ENCODE peak calls at places on chromosomes 13 and 19, in ten cellular contexts. P is left ventricle myocardium inferior, X is GM12865, M is AG09319, J is breast epithelium, O is WTC11, Q is AG10803, C is heart left ventricle, U is suprapubic skin, H is upper lobe of left lung. F is an unnamed sample.

GRCh38 chr13:83829800-83830199 is 52.5 kb downstream of the SLITRK1 start:
- DNase-seq in P (no peak), X (no peak), M (no peak), J (no peak), O (no peak), Q (no peak), C (no peak), U (no peak), H (no peak), F (no peak)

GRCh38 chr19:7224205-7224833 is 69.9 kb downstream of the INSR start:
- DNase-seq in P (no peak), X (no peak), M (no peak), J (peak), O (no peak), Q (peak), C (no peak), U (no peak), H (peak), F (no peak)

GRCh38 chr19:1219786-1220451 is 14.3 kb downstream of the STK11 start:
- DNase-seq in P (no peak), X (no peak), M (no peak), J (no peak), O (no peak), Q (no peak), C (no peak), U (no peak), H (no peak), F (no peak)

GRCh38 chr19:1950640-1951039 is 9.7 kb downstream of the CSNK1G2 start:
- DNase-seq in P (no peak), X (no peak), M (no peak), J (no peak), O (no peak), Q (no peak), C (no peak), U (no peak), H (no peak), F (no peak)

GRCh38 chr13:44313674-44314073 is 60.0 kb upstream of the SERP2 start:
- DNase-seq in P (no peak), X (peak), M (no peak), J (no peak), O (no peak), Q (peak), C (no peak), U (no peak), H (no peak), F (no peak)

GRCh38 chr19:23283925-23284324 is 33.7 kb upstream of the ZNF724 start:
- DNase-seq in P (peak), X (peak), M (no peak), J (peak), O (peak), Q (peak), C (peak), U (no peak), H (peak), F (no peak)

GRCh38 chr19:36152061-36152885 is at the start of gene COX7A1:
- DNase-seq in P (peak), X (no peak), M (no peak), J (peak), O (no peak), Q (peak), C (peak), U (peak), H (peak), F (no peak)

GRCh38 chr13:25768726-25769270 is 283.0 kb downstream of the SHISA2 start:
- DNase-seq in P (no peak), X (no peak), M (no peak), J (no peak), O (no peak), Q (no peak), C (no peak), U (no peak), H (no peak), F (no peak)

GRCh38 chr19:58262922-58263296 is 15.8 kb upstream of the ZNF8 start:
- DNase-seq in P (no peak), X (no peak), M (no peak), J (no peak), O (no peak), Q (no peak), C (no peak), U (no peak), H (no peak), F (no peak)

GRCh38 chr13:77620138-77620537 is 77.3 kb upstream of the SLAIN1 start:
- DNase-seq in P (no peak), X (no peak), M (no peak), J (no peak), O (no peak), Q (no peak), C (no peak), U (no peak), H (no peak), F (no peak)

GRCh38 chr19:31957711-31958110 is 387.7 kb upstream of the ZNF507 start:
- DNase-seq in P (no peak), X (no peak), M (no peak), J (no peak), O (no peak), Q (no peak), C (no peak), U (no peak), H (no peak), F (no peak)

GRCh38 chr19:3335431-3336350 is 30.7 kb upstream of the NFIC start:
- DNase-seq in P (peak), X (no peak), M (no peak), J (no peak), O (no peak), Q (peak), C (peak), U (no peak), H (peak), F (no peak)

GRCh38 chr19:32671883-32672282 is 3.1 kb downstream of the ANKRD27 start:
- DNase-seq in P (no peak), X (no peak), M (no peak), J (no peak), O (no peak), Q (no peak), C (no peak), U (no peak), H (no peak), F (no peak)

GRCh38 chr13:28423010-28423409 is 71.9 kb downstream of the FLT1 start:
- DNase-seq in P (peak), X (peak), M (no peak), J (no peak), O (no peak), Q (no peak), C (peak), U (no peak), H (peak), F (peak)

GRCh38 chr19:32814624-32815023 is 54.9 kb downstream of the SLC7A9 start:
- DNase-seq in P (no peak), X (no peak), M (no peak), J (no peak), O (no peak), Q (no peak), C (no peak), U (peak), H (no peak), F (no peak)

GRCh38 chr19:57830071-57830602 is at the start of gene ZNF587B:
- DNase-seq in P (peak), X (no peak), M (no peak), J (peak), O (peak), Q (no peak), C (peak), U (no peak), H (peak), F (peak)

GRCh38 chr13:30616927-30617314 is 799 bp upstream of the USPL1 start:
- DNase-seq in P (peak), X (peak), M (peak), J (peak), O (no peak), Q (peak), C (peak), U (peak), H (peak), F (peak)

GRCh38 chr13:113458218-113459065 is 5.2 kb upstream of the ADPRHL1 start:
- DNase-seq in P (no peak), X (no peak), M (no peak), J (no peak), O (peak), Q (no peak), C (peak), U (no peak), H (no peak), F (no peak)

GRCh38 chr13:85864963-85865530 is 65.8 kb upstream of the SLITRK6 start:
- DNase-seq in P (no peak), X (peak), M (no peak), J (no peak), O (peak), Q (no peak), C (no peak), U (no peak), H (no peak), F (no peak)

GRCh38 chr19:41936416-41936850 is 8.2 kb upstream of the ERFL start:
- DNase-seq in P (no peak), X (no peak), M (no peak), J (no peak), O (no peak), Q (peak), C (no peak), U (no peak), H (no peak), F (no peak)

GRCh38 chr13:100560498-100561215 is 27.9 kb downstream of the GGACT start:
- DNase-seq in P (no peak), X (no peak), M (no peak), J (no peak), O (no peak), Q (no peak), C (no peak), U (no peak), H (no peak), F (no peak)

GRCh38 chr13:80408270-80408669 is 67.3 kb upstream of the SPRY2 start:
- DNase-seq in P (no peak), X (peak), M (no peak), J (no peak), O (peak), Q (no peak), C (no peak), U (no peak), H (no peak), F (no peak)

GRCh38 chr19:57302727-57303401 is 17.4 kb upstream of the ZNF543 start:
- DNase-seq in P (no peak), X (no peak), M (no peak), J (no peak), O (peak), Q (no peak), C (no peak), U (no peak), H (no peak), F (no peak)

GRCh38 chr19:44512326-44513298 is 12.3 kb upstream of the ZNF180 start:
- DNase-seq in P (no peak), X (peak), M (peak), J (no peak), O (peak), Q (peak), C (no peak), U (no peak), H (no peak), F (no peak)

GRCh38 chr13:40780822-40781401 is 8.5 kb upstream of the SLC25A15 start:
- DNase-seq in P (no peak), X (no peak), M (no peak), J (no peak), O (no peak), Q (no peak), C (no peak), U (peak), H (no peak), F (no peak)

GRCh38 chr13:37701306-37701705 is 102.7 kb upstream of the POSTN start:
- DNase-seq in P (no peak), X (no peak), M (no peak), J (no peak), O (no peak), Q (peak), C (no peak), U (no peak), H (no peak), F (no peak)

GRCh38 chr19:31439270-31439573 is 90.0 kb upstream of the TSHZ3 start:
- DNase-seq in P (no peak), X (no peak), M (no peak), J (no peak), O (no peak), Q (no peak), C (no peak), U (no peak), H (no peak), F (no peak)

GRCh38 chr19:11005521-11005920 is 44.7 kb downstream of the SMARCA4 start:
- DNase-seq in P (no peak), X (no peak), M (no peak), J (no peak), O (no peak), Q (no peak), C (no peak), U (no peak), H (no peak), F (no peak)

GRCh38 chr13:23443110-23443509 is 9.6 kb upstream of the SACS start:
- DNase-seq in P (no peak), X (no peak), M (no peak), J (no peak), O (no peak), Q (no peak), C (no peak), U (no peak), H (no peak), F (no peak)

GRCh38 chr19:45123440-45123850 is 30.5 kb downstream of the PPP1R37 start:
- DNase-seq in P (no peak), X (no peak), M (no peak), J (peak), O (no peak), Q (no peak), C (no peak), U (no peak), H (no peak), F (no peak)

GRCh38 chr13:99542788-99543406 is 41.6 kb downstream of the TM9SF2 start:
- DNase-seq in P (no peak), X (peak), M (no peak), J (no peak), O (no peak), Q (no peak), C (no peak), U (no peak), H (no peak), F (peak)

GRCh38 chr13:43441464-43441863 is 345.3 kb downstream of the ENOX1 start:
- DNase-seq in P (no peak), X (no peak), M (no peak), J (no peak), O (no peak), Q (no peak), C (no peak), U (no peak), H (no peak), F (no peak)

DNA sequence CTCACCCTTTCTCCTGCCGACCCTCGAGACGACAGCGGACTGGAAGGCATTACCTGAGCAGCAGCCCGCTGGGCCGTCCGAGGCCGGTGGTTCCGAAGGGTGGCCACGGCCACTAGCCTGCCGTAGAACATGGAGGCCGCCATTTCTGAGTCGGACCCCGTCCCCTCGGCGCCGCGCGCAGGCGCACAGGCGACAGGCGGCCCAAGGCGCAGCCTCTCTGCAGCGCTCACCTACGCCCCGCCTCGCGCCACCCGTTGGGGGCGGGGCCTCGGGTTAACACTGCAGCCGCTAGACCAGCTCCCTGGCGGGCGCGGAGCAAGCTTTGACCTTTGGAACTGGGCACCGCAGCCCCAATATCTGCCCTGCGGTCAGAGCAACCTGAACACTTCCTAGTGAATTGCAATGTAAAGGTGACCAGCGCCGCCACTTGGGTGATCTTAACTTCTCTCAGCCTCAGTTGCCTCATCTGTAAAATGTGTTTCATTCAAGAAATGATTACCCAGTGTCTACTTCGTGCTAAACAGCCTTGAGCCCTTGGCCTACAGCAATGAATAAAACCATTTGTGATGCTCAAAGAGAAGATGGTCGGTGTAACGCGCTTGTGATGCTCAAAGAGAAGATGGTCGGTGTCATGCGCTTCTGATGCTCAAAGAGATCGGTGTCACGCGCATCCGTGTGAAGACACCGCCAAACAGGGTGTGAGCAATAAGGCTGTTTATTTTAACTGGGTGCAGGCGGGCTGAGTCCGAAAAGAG is at the start of gene SUCLA2:
- DNase-seq in P (peak), X (peak), M (peak), J (peak), O (peak), Q (peak), C (peak), U (peak), H (peak), F (peak)
- TF ChIP-seq CTCF in P (no peak), X (no peak), M (no peak), J (no peak), O (no peak), Q (no peak), C (no peak), U (no peak), H (no peak), F (no peak)

DNA sequence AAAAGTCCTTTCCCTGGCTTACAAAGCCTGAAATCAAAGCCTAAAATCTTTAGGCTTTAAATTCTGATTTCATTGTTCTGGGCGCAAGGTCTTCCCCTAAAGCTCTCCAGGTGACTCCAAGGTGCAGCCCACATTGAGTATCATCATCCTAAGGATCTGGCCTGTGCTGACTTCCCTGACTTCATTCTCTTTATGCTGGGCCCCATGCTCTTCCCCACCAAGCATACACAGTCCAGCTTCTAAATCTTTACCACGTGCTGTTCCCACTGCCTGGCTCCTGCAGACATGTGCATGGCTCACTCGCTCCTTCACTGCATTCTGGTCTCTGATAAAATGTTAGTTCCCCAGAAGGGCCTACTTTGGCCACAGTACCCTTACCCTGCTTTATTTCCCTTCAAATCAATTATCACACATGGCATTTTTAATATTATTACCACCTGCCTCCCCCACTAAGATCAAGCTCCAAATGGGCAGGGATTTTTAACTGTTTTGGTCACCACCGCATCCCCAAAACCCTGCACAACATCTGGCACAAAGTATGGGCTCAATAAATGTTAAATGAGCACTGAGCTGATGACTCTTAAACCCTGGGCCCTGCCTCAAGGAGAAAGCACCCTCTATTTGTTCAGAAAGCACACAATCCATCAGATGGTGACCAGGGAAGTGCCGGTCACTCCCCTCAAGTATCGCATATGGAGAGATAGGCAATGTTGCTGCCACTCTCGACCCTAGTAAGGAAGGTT is 3.3 kb downstream of the FBL start:
- DNase-seq in P (no peak), X (no peak), M (no peak), J (no peak), O (no peak), Q (no peak), C (no peak), U (no peak), H (no peak), F (no peak)
- TF ChIP-seq CTCF in P (no peak), X (no peak), M (no peak), J (no peak), O (no peak), Q (no peak), C (no peak), U (no peak), H (no peak), F (no peak)

GRCh38 chr19:18478545-18479311 is 40.8 kb upstream of the ISYNA1 start:
- DNase-seq in P (peak), X (peak), M (peak), J (peak), O (no peak), Q (peak), C (peak), U (peak), H (peak), F (peak)
- TF ChIP-seq CTCF in P (no peak), X (no peak), M (no peak), J (no peak), O (no peak), Q (no peak), C (no peak), U (no peak), H (no peak), F (no peak)

GRCh38 chr13:52707375-52707774 is 32.2 kb downstream of the CNMD start:
- DNase-seq in P (no peak), X (no peak), M (no peak), J (no peak), O (no peak), Q (no peak), C (no peak), U (no peak), H (no peak), F (no peak)
- TF ChIP-seq CTCF in P (no peak), X (no peak), M (no peak), J (no peak), O (no peak), Q (peak), C (no peak), U (no peak), H (no peak), F (no peak)

GRCh38 chr13:98032168-98032567 is 78.7 kb downstream of the IPO5 start:
- DNase-seq in P (no peak), X (no peak), M (no peak), J (no peak), O (no peak), Q (peak), C (no peak), U (no peak), H (no peak), F (no peak)

GRCh38 chr13:98035373-98035772 is 81.9 kb downstream of the IPO5 start:
- DNase-seq in P (no peak), X (no peak), M (no peak), J (no peak), O (no peak), Q (no peak), C (no peak), U (no peak), H (no peak), F (no peak)

GRCh38 chr13:98039261-98039660 is 85.8 kb downstream of the IPO5 start:
- DNase-seq in P (no peak), X (no peak), M (no peak), J (no peak), O (no peak), Q (no peak), C (no peak), U (no peak), H (no peak), F (no peak)

DNA sequence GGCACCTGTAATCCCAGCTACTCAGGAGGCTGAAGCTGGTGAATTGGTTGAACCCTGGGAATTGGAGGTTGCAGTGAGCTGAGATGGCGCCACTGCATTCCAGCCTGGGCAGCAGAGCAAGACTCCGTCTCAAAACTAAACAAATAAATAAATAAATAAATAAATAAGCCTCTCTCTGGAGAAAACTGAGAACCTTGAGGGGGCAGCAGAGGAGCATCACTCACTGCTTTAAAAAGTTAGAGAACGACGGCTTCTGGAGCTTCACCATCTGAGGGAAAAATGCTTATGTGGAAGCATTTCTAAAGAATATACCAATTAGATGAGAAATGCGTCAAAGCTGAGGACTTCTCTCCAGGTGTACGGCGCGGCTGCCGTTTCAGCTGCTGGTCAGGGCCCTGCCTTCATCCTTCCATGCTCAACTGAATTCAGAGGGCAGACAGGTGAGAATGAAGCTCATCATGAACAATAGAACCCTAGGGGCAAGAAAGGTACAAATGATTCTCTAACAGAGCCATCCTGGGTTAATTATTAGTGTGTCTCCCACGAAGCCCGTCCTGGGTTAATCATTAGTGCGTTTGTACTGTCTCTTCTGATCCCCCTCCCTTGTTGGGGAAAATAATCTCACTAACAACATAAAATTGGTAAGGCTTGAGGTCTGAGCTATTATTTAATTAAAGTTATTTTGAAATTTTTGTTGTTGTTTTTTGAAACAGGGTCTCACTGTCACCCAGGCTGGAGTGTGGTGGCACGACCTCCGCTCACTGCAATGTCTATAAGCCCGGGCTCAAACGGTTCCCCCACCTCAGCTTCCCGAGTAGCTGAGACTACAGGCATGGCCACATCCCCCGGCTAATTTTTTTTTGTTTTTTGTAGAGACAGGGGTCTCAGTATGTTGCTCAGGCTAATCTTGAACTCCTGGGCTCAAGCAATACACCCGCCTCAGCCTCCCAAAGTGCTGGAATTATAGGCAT is 80.1 kb downstream of the IPO5 start:
- DNase-seq in P (no peak), X (peak), M (peak), J (no peak), O (peak), Q (peak), C (no peak), U (no peak), H (no peak), F (no peak)
- TF ChIP-seq CTCF in P (peak), X (peak), M (peak), J (no peak), O (no peak), Q (peak), C (no peak), U (no peak), H (peak), F (no peak)

GRCh38 chr19:49817964-49818690 is at the start of gene MED25:
- DNase-seq in P (peak), X (peak), M (peak), J (peak), O (peak), Q (peak), C (peak), U (peak), H (peak), F (peak)
- TF ChIP-seq CTCF in P (peak), X (no peak), M (no peak), J (peak), O (no peak), Q (no peak), C (no peak), U (peak), H (peak), F (peak)